ENCODE peak calls at places on chromosomes 4 and X, in four cellular contexts. H, K, S and M are unnamed samples. For H3K36me3, the result is how much of the 10 kb centered on the place peaks cover.

GRCh38 chr4:44017422-44017739 is 431.2 kb downstream of the KCTD8 start:
- DNase-seq in H (no peak), K (no peak), S (no peak), M (no peak)

GRCh38 chr4:87985097-87985886 is 9.8 kb downstream of the SPP1 start:
- DNase-seq in H (peak), K (no peak), S (peak), M (no peak)

GRCh38 chr4:139806929-139807328 is 141.3 kb downstream of the MGST2 start:
- DNase-seq in H (no peak), K (no peak), S (no peak), M (no peak)

GRCh38 chr4:88880501-88881226 is 176.3 kb downstream of the FAM13A start:
- DNase-seq in H (no peak), K (no peak), S (no peak), M (no peak)

GRCh38 chr4:121658125-121658524 is 38.7 kb downstream of the ANXA5 start:
- DNase-seq in H (no peak), K (no peak), S (no peak), M (no peak)

GRCh38 chrX:13511557-13512330 is 57.7 kb upstream of the EGFL6 start:
- DNase-seq in H (no peak), K (no peak), S (no peak), M (no peak)

GRCh38 chr4:77990456-77990855 is 66.7 kb upstream of the FRAS1 start:
- DNase-seq in H (no peak), K (no peak), S (no peak), M (no peak)

GRCh38 chrX:151396827-151397740 is at the start of gene VMA21:
- DNase-seq in H (peak), K (peak), S (peak), M (peak)

GRCh38 chr4:120842046-120842445 is 80.5 kb downstream of the PRDM5 start:
- DNase-seq in H (peak), K (no peak), S (no peak), M (no peak)

GRCh38 chr4:126209117-126209516 is 894.4 kb downstream of the FAT4 start:
- DNase-seq in H (no peak), K (no peak), S (no peak), M (no peak)

GRCh38 chr4:129322947-129323346 is 227.0 kb downstream of the C4orf33 start:
- DNase-seq in H (no peak), K (no peak), S (no peak), M (no peak)

GRCh38 chrX:23668335-23668734 is 1.0 kb downstream of the PRDX4 start:
- DNase-seq in H (no peak), K (no peak), S (no peak), M (no peak)

GRCh38 chr4:98748609-98749008 is 90.2 kb upstream of the TSPAN5 start:
- DNase-seq in H (no peak), K (no peak), S (no peak), M (no peak)

GRCh38 chr4:140523370-140523856 is 555 bp upstream of the ELMOD2 start:
- DNase-seq in H (no peak), K (no peak), S (no peak), M (no peak)

GRCh38 chr4:155616112-155616511 is 50.5 kb upstream of the GUCY1A1 start:
- DNase-seq in H (no peak), K (no peak), S (no peak), M (no peak)

GRCh38 chr4:2867758-2868491 is 24.3 kb downstream of the ADD1 start:
- DNase-seq in H (peak), K (peak), S (peak), M (peak)

GRCh38 chrX:135213200-135213844 is 38.5 kb upstream of the ETDA start:
- DNase-seq in H (no peak), K (no peak), S (no peak), M (no peak)

GRCh38 chr4:38818441-38818976 is 13.9 kb upstream of the TLR1 start:
- DNase-seq in H (no peak), K (no peak), S (no peak), M (no peak)

GRCh38 chr4:147828361-147828760 is 96.5 kb downstream of the ARHGAP10 start:
- DNase-seq in H (no peak), K (no peak), S (no peak), M (no peak)

GRCh38 chrX:32530802-32531403 is 680.4 kb downstream of the DMD start:
- DNase-seq in H (peak), K (peak), S (no peak), M (peak)

GRCh38 chrX:80550722-80551121 is 130.5 kb downstream of the TENT5D start:
- DNase-seq in H (no peak), K (no peak), S (no peak), M (no peak)

GRCh38 chr4:38466401-38466800 is 197.6 kb upstream of the KLF3 start:
- DNase-seq in H (no peak), K (no peak), S (no peak), M (no peak)

GRCh38 chr4:83455300-83456183 is at the start of the genes HELQ and MRPS18C:
- DNase-seq in H (peak), K (peak), S (peak), M (peak)

GRCh38 chr4:26943391-26943790 is 82.8 kb downstream of the STIM2 start:
- DNase-seq in H (no peak), K (peak), S (no peak), M (no peak)
- H3K27ac ChIP-seq in H (no peak), K (no peak), S (no peak), M (no peak)

GRCh38 chr4:94290245-94290644 is 52.4 kb downstream of the HPGDS start:
- DNase-seq in H (no peak), K (no peak), S (no peak), M (no peak)
- TF ChIP-seq CTCF in H (no peak), K (no peak), S (no peak), M (no peak)

DNA sequence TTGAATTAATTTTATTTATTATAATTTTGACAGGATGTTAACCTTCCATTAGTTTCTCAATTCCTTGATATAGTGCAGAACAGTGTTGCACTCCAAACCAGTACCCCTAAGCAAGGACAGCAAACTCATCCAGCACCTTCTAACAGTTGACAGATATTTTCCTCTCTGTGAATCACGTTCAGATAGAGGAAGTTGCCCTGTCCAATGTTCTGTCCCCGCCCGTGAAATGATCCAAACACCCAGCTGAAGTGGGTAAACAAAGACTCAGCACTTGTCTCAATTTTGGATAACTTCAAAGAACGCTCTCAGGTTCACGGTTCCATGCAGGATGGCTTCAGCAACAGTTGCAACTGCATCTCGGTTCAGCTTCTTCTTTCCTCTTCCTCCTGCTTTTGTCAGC is 1240.0 kb upstream of the ADGRL3 start:
- DNase-seq in H (no peak), K (no peak), S (peak), M (no peak)
- H3K36me3 ChIP-seq in H (under half), K (under half), S (under half), M (under half)

GRCh38 chr4:106495498-106495897 is 126.9 kb upstream of the GIMD1 start:
- DNase-seq in H (no peak), K (no peak), S (no peak), M (no peak)
- H3K27ac ChIP-seq in H (no peak), K (no peak), S (no peak), M (no peak)

DNA sequence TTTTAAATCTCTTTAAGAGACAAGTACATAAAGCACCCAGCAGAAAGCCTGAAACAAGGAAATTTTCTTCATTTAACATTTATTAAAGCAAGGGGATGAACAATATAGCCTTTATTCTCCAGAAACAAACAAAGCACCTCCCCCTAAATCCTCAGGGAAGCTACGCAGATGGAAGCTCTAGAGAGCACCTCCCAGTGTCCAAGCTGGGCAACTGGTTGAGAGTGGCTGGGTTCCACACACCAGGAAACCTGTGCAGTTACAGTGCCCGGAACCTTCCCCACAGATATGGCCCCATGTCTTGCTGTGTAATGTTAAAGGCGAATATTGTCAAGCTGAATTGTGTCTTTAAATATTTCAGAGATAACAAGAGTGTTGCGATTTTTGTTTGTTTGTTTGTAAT is 8.9 kb upstream of the TRIML1 start:
- DNase-seq in H (no peak), K (no peak), S (no peak), M (no peak)
- TF ChIP-seq CTCF in H (peak), K (no peak), S (no peak), M (no peak)

DNA sequence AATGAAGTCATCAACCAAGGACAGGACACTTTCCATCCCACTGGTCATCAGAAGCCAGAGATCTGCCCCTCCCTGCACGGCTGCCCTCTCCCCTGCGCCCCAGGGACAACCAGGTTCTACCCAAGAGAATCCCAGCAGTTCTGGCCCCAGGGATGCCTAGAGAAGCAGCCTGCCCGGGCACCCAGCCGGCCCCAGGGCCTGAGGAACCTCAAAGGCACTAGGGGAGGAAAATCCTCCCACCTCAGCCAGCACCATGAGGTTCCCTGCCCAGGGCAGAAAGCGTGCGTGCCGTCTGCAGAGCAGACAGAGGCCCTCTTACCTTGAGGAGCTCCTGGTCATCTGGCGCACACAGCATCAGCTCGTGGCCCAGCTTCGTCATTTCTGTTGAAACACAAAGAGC is 8.1 kb downstream of the HAUS7 start:
- DNase-seq in H (no peak), K (no peak), S (no peak), M (no peak)
- H3K36me3 ChIP-seq in H (under half), K (under half), S (under half), M (under half)

GRCh38 chr4:148986951-148987350 is 544.7 kb upstream of the NR3C2 start:
- DNase-seq in H (no peak), K (no peak), S (no peak), M (no peak)
- H3K27ac ChIP-seq in H (no peak), K (no peak), S (no peak), M (no peak)

GRCh38 chr4:163107754-163108153 is 58.9 kb downstream of the NAF1 start:
- DNase-seq in H (peak), K (no peak), S (no peak), M (no peak)
- TF ChIP-seq CTCF in H (peak), K (no peak), S (peak), M (no peak)

GRCh38 chr4:1377606-1378261 is 28.5 kb downstream of the NKX1-1 start:
- DNase-seq in H (no peak), K (no peak), S (no peak), M (no peak)

GRCh38 chr4:1375761-1376322 is 28.8 kb downstream of the UVSSA start:
- DNase-seq in H (no peak), K (peak), S (no peak), M (no peak)

GRCh38 chr4:1376841-1377605 is 29.2 kb downstream of the NKX1-1 start:
- DNase-seq in H (no peak), K (peak), S (no peak), M (no peak)

GRCh38 chr4:1375051-1375721 is 28.2 kb downstream of the UVSSA start:
- DNase-seq in H (no peak), K (no peak), S (no peak), M (no peak)

DNA sequence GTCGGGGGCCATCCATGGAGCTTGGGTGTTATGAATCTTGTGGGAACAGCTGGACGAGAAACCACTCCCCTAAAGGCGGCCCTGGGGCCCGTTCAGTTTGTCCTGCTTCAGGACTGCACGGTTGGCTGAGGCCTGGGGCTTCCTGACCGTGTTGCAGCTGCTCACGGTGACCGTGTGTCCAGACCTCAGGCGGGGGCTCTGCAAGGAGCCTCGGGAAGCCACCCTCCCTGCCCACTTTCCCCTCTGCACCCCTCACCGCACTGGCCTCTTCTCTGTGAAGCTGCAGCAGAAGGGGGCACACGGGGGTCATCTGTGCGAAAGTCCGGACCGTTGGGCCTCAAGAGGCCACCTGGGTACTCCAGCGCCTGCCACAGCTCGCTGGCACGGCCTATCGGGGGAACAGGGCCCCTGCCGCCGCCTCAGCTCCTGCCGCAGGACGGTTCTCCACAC is 29.4 kb downstream of the UVSSA start:
- DNase-seq in H (no peak), K (no peak), S (no peak), M (no peak)
- H3K36me3 ChIP-seq in H (under half), K (under half), S (under half), M (under half)

GRCh38 chrX:14865201-14865600 is 7.7 kb downstream of the FANCB start:
- DNase-seq in H (no peak), K (no peak), S (no peak), M (no peak)

GRCh38 chrX:14864626-14865025 is 8.2 kb downstream of the FANCB start:
- DNase-seq in H (no peak), K (no peak), S (no peak), M (no peak)
- H3K27ac ChIP-seq in H (peak), K (no peak), S (no peak), M (no peak)